ENCODE peak calls at places on chromosome 15, in eight cellular contexts. J, S, D, B, W, C, V and M are unnamed samples.

GRCh38 chr15:31324739-31325431 is 1.8 kb upstream of the KLF13 start:
- DNase-seq in J (no peak), S (no peak), D (no peak), B (no peak), W (no peak), C (no peak), V (no peak), M (no peak)

GRCh38 chr15:89406218-89406716 is 71.6 kb upstream of the POLG start:
- DNase-seq in J (peak), S (no peak), D (no peak), B (no peak), W (no peak), C (no peak), V (peak), M (no peak)

GRCh38 chr15:47466357-47466756 is 250.9 kb upstream of the SEMA6D start:
- DNase-seq in J (peak), S (peak), D (peak), B (no peak), W (no peak), C (peak), V (no peak), M (no peak)

GRCh38 chr15:40282870-40283614 is at the start of gene ANKRD63:
- DNase-seq in J (peak), S (no peak), D (no peak), B (no peak), W (no peak), C (no peak), V (peak), M (no peak)

GRCh38 chr15:34336947-34337556 is 529 bp downstream of the SLC12A6 start:
- DNase-seq in J (no peak), S (peak), D (no peak), B (no peak), W (no peak), C (no peak), V (peak), M (no peak)

GRCh38 chr15:35362195-35362829 is 183.7 kb downstream of the DPH6 start:
- DNase-seq in J (peak), S (peak), D (peak), B (no peak), W (no peak), C (peak), V (no peak), M (no peak)

GRCh38 chr15:68463996-68464395 is 32.0 kb upstream of the ITGA11 start:
- DNase-seq in J (no peak), S (no peak), D (no peak), B (no peak), W (no peak), C (peak), V (no peak), M (no peak)

GRCh38 chr15:79314811-79315210 is 3.9 kb downstream of the TMED3 start:
- DNase-seq in J (no peak), S (no peak), D (no peak), B (no peak), W (peak), C (no peak), V (no peak), M (no peak)

GRCh38 chr15:70158309-70158995 is 60.7 kb upstream of the TLE3 start:
- DNase-seq in J (no peak), S (no peak), D (no peak), B (no peak), W (peak), C (no peak), V (no peak), M (no peak)

GRCh38 chr15:58528197-58528870 is 96.5 kb downstream of the LIPC start:
- DNase-seq in J (peak), S (peak), D (peak), B (no peak), W (no peak), C (peak), V (no peak), M (no peak)

GRCh38 chr15:46365612-46366011 is 730.8 kb downstream of the SQOR start:
- DNase-seq in J (peak), S (no peak), D (no peak), B (no peak), W (no peak), C (peak), V (no peak), M (no peak)

GRCh38 chr15:74402873-74403589 is 30.7 kb downstream of the SEMA7A start:
- DNase-seq in J (no peak), S (no peak), D (no peak), B (no peak), W (no peak), C (no peak), V (no peak), M (no peak)
- H3K4me3 ChIP-seq in J (no peak), S (no peak), D (no peak), B (no peak), W (no peak), C (no peak), V (no peak), M (no peak)

DNA sequence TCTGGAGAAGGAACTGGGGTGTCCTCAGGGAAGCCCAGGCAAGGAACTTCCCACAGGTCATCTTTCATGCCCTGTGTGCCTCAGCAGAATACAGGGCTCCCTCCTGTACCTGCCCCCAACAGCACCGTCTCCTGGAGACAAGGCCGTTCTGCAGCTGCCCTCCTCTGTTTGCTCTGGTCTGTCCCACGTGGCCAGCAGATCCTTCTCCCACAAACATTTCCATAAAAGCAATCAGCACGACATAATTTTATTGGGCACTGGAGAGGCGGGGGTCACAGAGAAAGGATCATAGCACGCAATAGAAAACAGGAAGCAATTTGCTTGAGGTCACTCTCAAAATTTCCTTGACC is 29.5 kb downstream of the STARD5 start:
- DNase-seq in J (no peak), S (no peak), D (no peak), B (no peak), W (no peak), C (no peak), V (no peak), M (no peak)
- H3K4me3 ChIP-seq in J (no peak), S (no peak), D (no peak), B (no peak), W (no peak), C (no peak), V (no peak), M (no peak)

DNA sequence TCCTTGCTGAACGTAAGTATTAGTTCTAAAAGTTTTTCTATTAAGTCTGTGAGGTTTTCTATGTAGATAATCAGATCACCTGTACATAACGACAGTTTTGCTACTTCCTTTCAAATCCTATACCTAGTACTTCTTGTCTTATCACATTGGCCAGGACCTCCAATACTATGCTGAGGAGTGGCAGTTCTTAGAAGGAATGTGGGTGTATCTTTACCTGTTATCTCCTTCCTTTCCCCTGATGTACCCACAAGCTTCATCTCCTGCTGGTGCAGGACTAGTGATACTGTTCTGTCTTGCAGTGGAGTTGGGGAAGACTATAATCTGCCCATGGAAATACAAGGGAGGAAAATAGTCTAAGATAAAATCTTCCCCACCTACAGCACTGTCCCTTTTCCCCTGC is 16.8 kb upstream of the CA12 start:
- DNase-seq in J (no peak), S (no peak), D (no peak), B (no peak), W (no peak), C (no peak), V (no peak), M (no peak)
- H3K4me3 ChIP-seq in J (no peak), S (no peak), D (no peak), B (no peak), W (no peak), C (no peak), V (no peak), M (no peak)

GRCh38 chr15:38073278-38073930 is 139.0 kb downstream of the TMCO5A start:
- DNase-seq in J (peak), S (peak), D (peak), B (no peak), W (no peak), C (peak), V (peak), M (no peak)

GRCh38 chr15:38072507-38073277 is 138.3 kb downstream of the TMCO5A start:
- DNase-seq in J (peak), S (peak), D (peak), B (peak), W (peak), C (peak), V (peak), M (peak)

GRCh38 chr15:38072007-38072506 is 137.6 kb downstream of the TMCO5A start:
- DNase-seq in J (no peak), S (no peak), D (no peak), B (no peak), W (no peak), C (no peak), V (no peak), M (no peak)

GRCh38 chr15:38075466-38075865 is 141.0 kb downstream of the TMCO5A start:
- DNase-seq in J (peak), S (no peak), D (no peak), B (no peak), W (no peak), C (no peak), V (no peak), M (no peak)

DNA sequence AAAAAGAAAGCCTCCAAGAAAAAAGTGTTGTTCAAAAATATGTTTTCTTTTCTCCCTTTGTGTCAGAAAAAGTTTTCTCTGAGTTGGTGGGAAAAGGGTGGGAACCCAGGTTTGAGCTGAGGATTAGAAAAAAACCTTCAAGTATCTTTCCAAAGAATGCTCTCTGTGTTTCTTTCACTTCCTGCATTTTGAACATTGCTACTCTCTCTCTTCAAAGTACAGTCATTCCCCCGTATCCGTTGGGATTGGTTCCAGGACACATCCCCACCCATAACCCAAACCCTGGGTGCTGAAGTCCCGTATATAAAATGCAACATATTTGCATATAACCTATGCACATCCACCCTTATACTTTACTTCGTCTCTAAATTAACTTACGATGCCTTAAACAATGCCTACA is 139.6 kb downstream of the TMCO5A start:
- DNase-seq in J (peak), S (no peak), D (no peak), B (no peak), W (no peak), C (peak), V (no peak), M (no peak)
- H3K4me3 ChIP-seq in J (no peak), S (no peak), D (no peak), B (no peak), W (no peak), C (peak), V (peak), M (no peak)

GRCh38 chr15:74995182-74995778 is at the start of gene SCAMP5:
- DNase-seq in J (peak), S (peak), D (peak), B (peak), W (peak), C (peak), V (peak), M (peak)

GRCh38 chr15:74992619-74993018 is 2.7 kb upstream of the SCAMP5 start:
- DNase-seq in J (no peak), S (no peak), D (no peak), B (no peak), W (no peak), C (no peak), V (no peak), M (no peak)

GRCh38 chr15:74995779-74996765 is 709 bp downstream of the SCAMP5 start:
- DNase-seq in J (no peak), S (no peak), D (no peak), B (no peak), W (no peak), C (no peak), V (peak), M (peak)

GRCh38 chr15:74994236-74994635 is 1.1 kb upstream of the SCAMP5 start:
- DNase-seq in J (no peak), S (no peak), D (no peak), B (no peak), W (no peak), C (no peak), V (no peak), M (no peak)

DNA sequence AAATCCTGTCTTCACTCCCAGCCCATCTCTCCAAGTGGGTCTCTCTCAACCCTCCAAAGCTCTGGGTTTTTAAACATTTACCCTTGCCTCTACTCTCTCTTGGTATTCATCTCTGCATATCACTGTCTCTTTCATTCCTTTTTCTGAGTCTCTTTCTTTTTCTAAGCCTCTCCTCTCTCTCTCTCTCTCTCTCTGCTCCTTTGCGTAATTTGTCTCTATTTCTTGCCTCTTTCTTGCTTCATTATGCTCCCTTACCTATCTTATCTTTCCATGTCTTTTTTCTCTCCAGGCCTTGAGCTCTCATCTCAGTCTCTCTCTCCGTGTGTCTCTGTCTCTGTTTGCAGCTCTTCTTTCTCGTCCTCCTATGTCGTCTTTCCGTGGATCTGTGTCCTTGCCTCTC is 678 bp upstream of the SCAMP5 start:
- DNase-seq in J (no peak), S (no peak), D (no peak), B (no peak), W (no peak), C (no peak), V (no peak), M (no peak)
- H3K4me3 ChIP-seq in J (no peak), S (no peak), D (no peak), B (no peak), W (no peak), C (peak), V (no peak), M (no peak)

GRCh38 chr15:66388576-66388975 is 1.9 kb downstream of the MAP2K1 start:
- DNase-seq in J (no peak), S (no peak), D (no peak), B (no peak), W (no peak), C (no peak), V (no peak), M (no peak)

GRCh38 chr15:66389859-66390382 is 3.2 kb downstream of the MAP2K1 start:
- DNase-seq in J (peak), S (no peak), D (peak), B (no peak), W (no peak), C (no peak), V (no peak), M (no peak)

GRCh38 chr15:66388057-66388363 is 1.3 kb downstream of the MAP2K1 start:
- DNase-seq in J (no peak), S (no peak), D (no peak), B (no peak), W (no peak), C (no peak), V (no peak), M (no peak)

GRCh38 chr15:66389098-66389858 is 2.6 kb downstream of the MAP2K1 start:
- DNase-seq in J (no peak), S (no peak), D (no peak), B (no peak), W (no peak), C (no peak), V (no peak), M (no peak)

GRCh38 chr15:66390670-66391069 is 4.0 kb downstream of the MAP2K1 start:
- DNase-seq in J (no peak), S (no peak), D (no peak), B (no peak), W (no peak), C (no peak), V (no peak), M (no peak)
- H3K4me3 ChIP-seq in J (no peak), S (no peak), D (no peak), B (no peak), W (no peak), C (no peak), V (no peak), M (no peak)

DNA sequence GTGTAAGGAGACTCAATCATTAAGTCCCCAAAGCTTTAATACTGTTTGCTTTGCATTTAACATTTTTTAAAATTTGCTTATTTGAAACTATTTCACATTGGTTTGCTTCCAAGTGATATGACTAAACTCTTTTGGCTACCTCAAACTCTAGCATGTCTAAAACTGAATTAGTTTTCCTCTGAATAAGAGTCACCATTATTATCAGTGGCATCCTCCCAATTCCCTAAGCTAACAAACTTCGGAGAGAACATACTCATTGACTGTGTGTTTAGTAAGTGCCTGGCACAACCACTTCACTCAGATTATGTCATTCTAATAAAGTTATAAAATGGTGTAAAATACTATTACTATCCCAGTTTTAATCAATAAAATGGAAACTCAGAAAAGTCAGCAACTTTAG is 21.9 kb downstream of the ATOSA start:
- DNase-seq in J (peak), S (peak), D (peak), B (no peak), W (no peak), C (no peak), V (no peak), M (no peak)
- H3K4me3 ChIP-seq in J (no peak), S (no peak), D (no peak), B (no peak), W (no peak), C (no peak), V (no peak), M (no peak)

GRCh38 chr15:83652606-83653204 is 1.2 kb upstream of the ADAMTSL3 start:
- DNase-seq in J (peak), S (no peak), D (no peak), B (no peak), W (no peak), C (no peak), V (no peak), M (no peak)

GRCh38 chr15:83653288-83653638 is 660 bp upstream of the ADAMTSL3 start:
- DNase-seq in J (peak), S (no peak), D (no peak), B (no peak), W (no peak), C (no peak), V (no peak), M (no peak)

GRCh38 chr15:83654379-83655236 is 685 bp downstream of the ADAMTSL3 start:
- DNase-seq in J (peak), S (no peak), D (no peak), B (peak), W (no peak), C (no peak), V (peak), M (no peak)

GRCh38 chr15:83655237-83655616 is 1.3 kb downstream of the ADAMTSL3 start:
- DNase-seq in J (no peak), S (no peak), D (no peak), B (no peak), W (no peak), C (no peak), V (no peak), M (no peak)

GRCh38 chr15:83653639-83654378 is at the start of gene ADAMTSL3:
- DNase-seq in J (peak), S (peak), D (no peak), B (peak), W (peak), C (peak), V (peak), M (peak)
- H3K4me3 ChIP-seq in J (no peak), S (peak), D (no peak), B (peak), W (peak), C (peak), V (peak), M (no peak)

DNA sequence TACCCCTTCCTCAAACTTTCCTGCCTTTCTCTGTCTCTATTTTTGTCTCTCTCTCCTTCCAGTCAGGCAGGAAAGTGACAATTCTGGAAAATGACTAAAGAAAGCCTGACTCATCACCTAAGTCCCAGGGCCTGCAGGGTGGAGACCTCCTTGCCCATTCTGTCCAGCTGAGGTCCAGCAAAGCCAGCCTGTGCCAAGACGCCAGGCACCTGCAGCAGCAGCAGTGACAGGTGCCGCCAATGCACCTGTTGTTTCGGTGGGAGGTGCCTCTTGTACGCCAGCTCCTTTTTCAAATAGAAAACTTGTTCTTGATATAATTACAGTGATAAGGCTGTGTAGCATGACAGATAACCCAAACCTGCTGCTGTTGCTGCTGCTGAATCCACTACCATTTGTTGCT is 501.3 kb downstream of the NTRK3 start:
- DNase-seq in J (no peak), S (no peak), D (no peak), B (no peak), W (no peak), C (peak), V (no peak), M (no peak)
- H3K4me3 ChIP-seq in J (no peak), S (no peak), D (no peak), B (no peak), W (no peak), C (no peak), V (no peak), M (no peak)